ENCODE peak calls at places on chromosomes 7 and 10, in six cellular contexts. Q is type B pancreatic cell, K is AG04450, R is endothelial cell, U is tibial nerve, Y is D721Med. B is an unnamed sample.

GRCh38 chr7:73521636-73522080 is 435 bp downstream of the BAZ1B start:
- DNase-seq in R (peak; percentile 57), U (no peak), K (no peak), Q (peak; percentile 71), Y (peak; percentile 49), B (peak; percentile 23)

GRCh38 chr7:104958278-104958903 is 55.6 kb upstream of the KMT2E start:
- DNase-seq in U (no peak), R (no peak), K (no peak), Q (no peak), Y (peak; percentile 28), B (no peak)

GRCh38 chr7:128932862-128933821 is 4.6 kb upstream of the IRF5 start:
- DNase-seq in Y (no peak), K (no peak), R (no peak), Q (peak; percentile 60), U (no peak), B (no peak)

GRCh38 chr7:18941197-18941596 is 176.2 kb downstream of the TWIST1 start:
- DNase-seq in R (no peak), U (no peak), Y (no peak), Q (no peak), K (no peak), B (no peak)

GRCh38 chr7:111083423-111083822 is 7.5 kb upstream of the LRRN3 start:
- DNase-seq in Y (no peak), U (no peak), K (peak; percentile 24), R (no peak), Q (no peak), B (no peak)

GRCh38 chr10:79435271-79436065 is 10.0 kb downstream of the ZCCHC24 start:
- DNase-seq in Y (no peak), K (no peak), R (no peak), U (no peak), Q (no peak), B (peak; percentile 63)

GRCh38 chr10:29141761-29142160 is 147.1 kb upstream of the LYZL1 start:
- DNase-seq in K (no peak), R (no peak), U (no peak), Y (no peak), Q (no peak), B (no peak)

GRCh38 chr7:107934991-107935770 is 44.2 kb downstream of the DLD start:
- DNase-seq in Y (no peak), Q (no peak), R (no peak), K (no peak), U (no peak), B (no peak)

GRCh38 chr7:34675749-34676374 is 17.8 kb downstream of the NPSR1 start:
- DNase-seq in K (no peak), R (peak; percentile 42), Y (no peak), U (no peak), Q (no peak), B (no peak)

GRCh38 chr10:127889605-127890195 is 3.0 kb downstream of the CLRN3 start:
- DNase-seq in R (no peak), K (no peak), Y (no peak), Q (peak; percentile 18), U (no peak), B (no peak)

GRCh38 chr10:103616705-103617361 is 123.3 kb downstream of the NEURL1 start:
- DNase-seq in Y (no peak), K (peak; percentile 73), R (no peak), U (peak; percentile 76), Q (no peak), B (peak; percentile 84)

GRCh38 chr10:91587710-91588638 is 44.9 kb downstream of the PPP1R3C start:
- DNase-seq in U (no peak), R (no peak), K (no peak), Q (no peak), Y (no peak), B (peak; percentile 46)

GRCh38 chr7:55325371-55325792 is 39.8 kb upstream of the LANCL2 start:
- DNase-seq in K (peak; percentile 80), Y (no peak), R (no peak), Q (no peak), U (no peak), B (peak; percentile 51)

GRCh38 chr10:124744047-124744687 is at the start of gene FAM53B:
- DNase-seq in Y (no peak), Q (peak; percentile 88), K (no peak), R (peak; percentile 84), U (peak; percentile 70), B (peak; percentile 88)

GRCh38 chr10:114356786-114357588 is 47.3 kb downstream of the AFAP1L2 start:
- DNase-seq in Q (no peak), R (no peak), K (peak; percentile 44), U (no peak), Y (no peak), B (no peak)

GRCh38 chr10:103833731-103834365 is 21.5 kb downstream of the SH3PXD2A start:
- DNase-seq in Q (no peak), R (peak; percentile 41), U (peak; percentile 49), Y (no peak), K (no peak), B (peak; percentile 86)

GRCh38 chr10:102460836-102461186 is 9.5 kb upstream of the C10orf95 start:
- DNase-seq in U (no peak), Y (no peak), Q (no peak), K (no peak), R (no peak), B (no peak)

GRCh38 chr10:79088176-79088575 is 19.4 kb downstream of the ZMIZ1 start:
- DNase-seq in R (no peak), U (no peak), K (no peak), Y (no peak), Q (no peak), B (no peak)

DNA sequence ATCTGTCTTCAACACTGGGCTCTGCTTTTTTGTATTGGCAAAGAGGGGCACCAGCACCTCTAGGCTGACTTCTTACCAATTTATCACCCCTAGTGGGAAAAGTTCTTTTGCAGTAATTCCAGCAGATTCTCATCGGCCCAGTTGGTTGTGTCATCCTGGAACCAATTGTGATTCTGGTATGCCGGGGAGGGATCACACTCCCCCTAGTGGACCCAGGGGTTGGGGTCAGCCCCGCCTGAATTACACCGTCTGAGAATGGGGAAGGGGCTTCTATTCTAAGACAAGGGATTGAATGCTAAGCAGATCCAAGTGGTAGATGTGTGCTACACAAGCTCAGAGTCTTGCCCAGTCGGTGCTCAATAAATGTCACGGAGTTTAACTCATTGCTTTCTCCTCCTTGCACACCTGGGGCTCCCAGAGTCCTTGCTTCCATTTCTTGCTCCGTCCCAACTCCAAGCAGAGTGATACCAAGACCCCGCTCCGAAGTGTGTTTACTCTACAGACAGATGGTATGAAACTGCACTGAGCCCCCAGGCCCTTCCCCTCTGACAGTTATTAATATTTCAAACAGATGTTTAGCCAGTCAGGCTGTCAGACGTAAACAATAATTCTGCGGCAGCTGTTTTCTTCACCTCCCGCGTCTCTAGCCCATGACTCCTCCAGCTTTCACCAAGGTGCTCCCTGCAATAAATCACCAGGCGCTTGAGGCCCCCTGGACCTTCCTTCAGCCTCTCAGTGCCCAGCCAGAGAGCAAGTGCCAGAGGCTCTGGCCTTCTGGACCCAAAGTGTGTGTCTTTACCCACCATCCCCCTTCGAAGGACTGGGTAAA is 71.8 kb downstream of the C10orf105 start:
- DNase-seq in K (no peak), R (peak; percentile 54), Q (no peak), Y (no peak), U (no peak), B (no peak)
- TF ChIP-seq CTCF in K (peak; percentile 43), R (peak; percentile 55), Q (peak; percentile 73), Y (peak; percentile 35), U (no peak), B (no peak)

GRCh38 chr7:138449580-138449979 is 10.5 kb upstream of the TRIM24 start:
- DNase-seq in K (no peak), U (no peak), Q (no peak), Y (no peak), R (no peak), B (no peak)
- TF ChIP-seq CTCF in K (no peak), U (no peak), Q (peak; percentile 65), Y (peak; percentile 13), R (peak; percentile 25), B (no peak)

GRCh38 chr7:220151-220841 is 27.9 kb downstream of the FAM20C start:
- DNase-seq in U (no peak), Y (no peak), Q (no peak), R (peak; percentile 23), K (no peak), B (no peak)
- TF ChIP-seq CTCF in U (no peak), Y (no peak), Q (peak; percentile 25), R (no peak), K (no peak), B (no peak)

DNA sequence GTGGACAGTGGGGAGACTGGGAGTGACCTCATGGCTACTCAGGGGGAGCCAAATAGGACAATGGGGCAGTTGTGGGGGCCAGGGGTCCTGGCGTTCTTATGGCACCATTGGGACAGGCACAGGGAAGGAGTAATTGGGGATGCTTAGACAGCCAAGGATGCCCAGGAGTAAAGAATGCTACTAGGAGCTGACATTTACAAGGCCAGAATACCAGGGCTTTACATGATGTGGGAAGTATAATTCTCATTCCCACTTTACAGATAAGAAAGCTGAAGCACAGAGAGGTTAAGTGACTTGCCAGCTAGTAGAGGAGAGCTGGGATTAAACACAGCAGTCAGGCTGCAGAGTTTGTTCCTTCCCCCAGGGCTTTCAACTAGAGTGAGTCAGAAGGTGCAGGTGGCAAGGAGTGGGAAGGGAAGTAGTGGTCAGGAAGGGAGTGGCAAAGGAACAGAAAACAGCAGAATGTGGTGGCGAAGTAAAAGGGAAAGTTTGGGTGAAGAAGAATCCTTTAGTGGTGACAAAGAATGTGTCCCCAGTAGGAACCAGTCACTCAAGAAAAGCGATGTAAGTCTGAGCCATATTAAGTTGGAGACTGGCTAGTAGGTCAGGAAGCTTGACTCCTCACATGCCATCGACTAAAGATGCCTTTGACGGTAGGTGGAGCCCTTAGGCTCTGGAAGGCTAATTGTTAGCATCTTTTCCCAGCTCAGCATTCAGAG is 32.8 kb downstream of the CPVL start:
- DNase-seq in K (no peak), R (peak; percentile 25), Q (no peak), U (no peak), Y (no peak), B (no peak)
- TF ChIP-seq CTCF in K (no peak), R (no peak), Q (peak; percentile 44), U (no peak), Y (peak; percentile 66), B (no peak)

B was measured in tibial artery.